ENCODE peak calls at places on chromosomes 3 and 15, in ten cellular contexts. One of them, this sample, is unnamed.

GRCh38 chr15:52440414-52440813 is 88.3 kb downstream of the MYO5A start:
- DNase-seq in nephron progenitor cell: no peak
- DNase-seq in Peyer's patch: no peak
- DNase-seq in KBM-7: no peak
- DNase-seq in GM23338: no peak
- DNase-seq in CD4-positive, CD25-positive, alpha-beta regulatory T cell: no peak
- DNase-seq in EH: peak; percentile 31
- DNase-seq in heart left ventricle: no peak
- DNase-seq in spleen: no peak
- DNase-seq in hippocampal formation: no peak
- DNase-seq in this sample: no peak

GRCh38 chr3:132445812-132446211 is 28.5 kb downstream of the DNAJC13 start:
- DNase-seq in Peyer's patch: no peak
- DNase-seq in spleen: no peak
- DNase-seq in GM23338: peak; percentile 12
- DNase-seq in hippocampal formation: no peak
- DNase-seq in nephron progenitor cell: no peak
- DNase-seq in EH: peak; percentile 94
- DNase-seq in heart left ventricle: no peak
- DNase-seq in KBM-7: no peak
- DNase-seq in CD4-positive, CD25-positive, alpha-beta regulatory T cell: no peak
- DNase-seq in this sample: no peak

GRCh38 chr3:102400766-102401165 is 34.0 kb upstream of the ZPLD1 start:
- DNase-seq in KBM-7: no peak
- DNase-seq in hippocampal formation: no peak
- DNase-seq in nephron progenitor cell: no peak
- DNase-seq in GM23338: no peak
- DNase-seq in EH: peak; percentile 8
- DNase-seq in CD4-positive, CD25-positive, alpha-beta regulatory T cell: no peak
- DNase-seq in Peyer's patch: no peak
- DNase-seq in spleen: no peak
- DNase-seq in heart left ventricle: no peak
- DNase-seq in this sample: no peak

GRCh38 chr3:27577504-27577903 is 93.3 kb upstream of the SLC4A7 start:
- DNase-seq in hippocampal formation: no peak
- DNase-seq in EH: no peak
- DNase-seq in heart left ventricle: no peak
- DNase-seq in KBM-7: no peak
- DNase-seq in GM23338: no peak
- DNase-seq in nephron progenitor cell: no peak
- DNase-seq in CD4-positive, CD25-positive, alpha-beta regulatory T cell: no peak
- DNase-seq in Peyer's patch: no peak
- DNase-seq in spleen: no peak
- DNase-seq in this sample: no peak

GRCh38 chr3:85074003-85074402 is 115.2 kb downstream of the CADM2 start:
- DNase-seq in KBM-7: no peak
- DNase-seq in nephron progenitor cell: no peak
- DNase-seq in GM23338: peak; percentile 16
- DNase-seq in EH: no peak
- DNase-seq in CD4-positive, CD25-positive, alpha-beta regulatory T cell: no peak
- DNase-seq in spleen: no peak
- DNase-seq in hippocampal formation: no peak
- DNase-seq in Peyer's patch: no peak
- DNase-seq in heart left ventricle: no peak
- DNase-seq in this sample: no peak

GRCh38 chr3:88150771-88151170 is 1.0 kb downstream of the C3orf38 start:
- DNase-seq in CD4-positive, CD25-positive, alpha-beta regulatory T cell: peak; percentile 12
- DNase-seq in heart left ventricle: no peak
- DNase-seq in hippocampal formation: no peak
- DNase-seq in KBM-7: peak; percentile 64
- DNase-seq in nephron progenitor cell: no peak
- DNase-seq in Peyer's patch: no peak
- DNase-seq in GM23338: no peak
- DNase-seq in EH: no peak
- DNase-seq in spleen: no peak
- DNase-seq in this sample: no peak

GRCh38 chr3:151008699-151009098 is 36.2 kb upstream of the CLRN1 start:
- DNase-seq in CD4-positive, CD25-positive, alpha-beta regulatory T cell: no peak
- DNase-seq in nephron progenitor cell: no peak
- DNase-seq in spleen: no peak
- DNase-seq in Peyer's patch: no peak
- DNase-seq in heart left ventricle: no peak
- DNase-seq in EH: peak; percentile 54
- DNase-seq in hippocampal formation: no peak
- DNase-seq in GM23338: peak; percentile 51
- DNase-seq in KBM-7: no peak
- DNase-seq in this sample: no peak

GRCh38 chr15:49558924-49559323 is 61.7 kb downstream of the FAM227B start:
- DNase-seq in KBM-7: no peak
- DNase-seq in spleen: no peak
- DNase-seq in heart left ventricle: no peak
- DNase-seq in GM23338: no peak
- DNase-seq in nephron progenitor cell: no peak
- DNase-seq in hippocampal formation: no peak
- DNase-seq in Peyer's patch: no peak
- DNase-seq in CD4-positive, CD25-positive, alpha-beta regulatory T cell: no peak
- DNase-seq in EH: peak; percentile 3
- DNase-seq in this sample: no peak

GRCh38 chr3:58683001-58683845 is 16.6 kb upstream of the FAM3D start:
- DNase-seq in GM23338: no peak
- DNase-seq in hippocampal formation: no peak
- DNase-seq in EH: peak; percentile 67
- DNase-seq in Peyer's patch: no peak
- DNase-seq in CD4-positive, CD25-positive, alpha-beta regulatory T cell: no peak
- DNase-seq in KBM-7: peak; percentile 5
- DNase-seq in heart left ventricle: no peak
- DNase-seq in spleen: no peak
- DNase-seq in nephron progenitor cell: no peak
- DNase-seq in this sample: no peak

GRCh38 chr15:52680041-52680391 is 828 bp upstream of the ATOSA start:
- DNase-seq in spleen: no peak
- DNase-seq in Peyer's patch: no peak
- DNase-seq in heart left ventricle: no peak
- DNase-seq in GM23338: no peak
- DNase-seq in CD4-positive, CD25-positive, alpha-beta regulatory T cell: no peak
- DNase-seq in nephron progenitor cell: no peak
- DNase-seq in hippocampal formation: no peak
- DNase-seq in KBM-7: no peak
- DNase-seq in EH: peak; percentile 60
- DNase-seq in this sample: no peak

GRCh38 chr3:88117683-88118082 is 32.1 kb upstream of the C3orf38 start:
- DNase-seq in CD4-positive, CD25-positive, alpha-beta regulatory T cell: no peak
- DNase-seq in nephron progenitor cell: no peak
- DNase-seq in GM23338: no peak
- DNase-seq in heart left ventricle: no peak
- DNase-seq in EH: no peak
- DNase-seq in Peyer's patch: no peak
- DNase-seq in spleen: no peak
- DNase-seq in KBM-7: peak; percentile 14
- DNase-seq in hippocampal formation: no peak
- DNase-seq in this sample: no peak

GRCh38 chr3:54262943-54263342 is 140.6 kb downstream of the CACNA2D3 start:
- DNase-seq in EH: no peak
- DNase-seq in Peyer's patch: no peak
- DNase-seq in nephron progenitor cell: no peak
- DNase-seq in hippocampal formation: no peak
- DNase-seq in KBM-7: no peak
- DNase-seq in heart left ventricle: no peak
- DNase-seq in CD4-positive, CD25-positive, alpha-beta regulatory T cell: no peak
- DNase-seq in GM23338: no peak
- DNase-seq in spleen: no peak
- DNase-seq in this sample: no peak

GRCh38 chr15:70329179-70329578 is 231.5 kb upstream of the TLE3 start:
- DNase-seq in spleen: no peak
- DNase-seq in Peyer's patch: no peak
- DNase-seq in CD4-positive, CD25-positive, alpha-beta regulatory T cell: no peak
- DNase-seq in EH: no peak
- DNase-seq in KBM-7: no peak
- DNase-seq in heart left ventricle: no peak
- DNase-seq in hippocampal formation: no peak
- DNase-seq in nephron progenitor cell: no peak
- DNase-seq in GM23338: no peak
- DNase-seq in this sample: no peak

This sample was measured in WTC11.